ENCODE peak calls at places on chromosomes 3 and 15, in six cellular contexts. One of them, this sample, is unnamed.

GRCh38 chr3:57952208-57952631 is 56.0 kb upstream of the FLNB start:
- DNase-seq in NCI-H1092 treated with DMSO at 0.1 percent for 48 hours: no peak
- DNase-seq in activated gamma-delta T cell treated with Interleukin-2 at 50 U/mL for 16 hours: no peak
- DNase-seq in glutamatergic neuron: peak; percentile 35
- DNase-seq in T-helper 2 cell: no peak
- DNase-seq in cardiac muscle cell: peak; percentile 97
- DNase-seq in this sample: no peak

GRCh38 chr3:3666664-3667063 is 132.6 kb upstream of the LRRN1 start:
- DNase-seq in NCI-H1092 treated with DMSO at 0.1 percent for 48 hours: no peak
- DNase-seq in activated gamma-delta T cell treated with Interleukin-2 at 50 U/mL for 16 hours: no peak
- DNase-seq in glutamatergic neuron: no peak
- DNase-seq in T-helper 2 cell: no peak
- DNase-seq in cardiac muscle cell: no peak
- DNase-seq in this sample: no peak

GRCh38 chr15:31464216-31465082 is 137.8 kb downstream of the KLF13 start:
- DNase-seq in NCI-H1092 treated with DMSO at 0.1 percent for 48 hours: no peak
- DNase-seq in activated gamma-delta T cell treated with Interleukin-2 at 50 U/mL for 16 hours: no peak
- DNase-seq in glutamatergic neuron: no peak
- DNase-seq in T-helper 2 cell: no peak
- DNase-seq in cardiac muscle cell: no peak
- DNase-seq in this sample: no peak

GRCh38 chr15:59993950-59994401 is 10.1 kb upstream of the FOXB1 start:
- DNase-seq in NCI-H1092 treated with DMSO at 0.1 percent for 48 hours: no peak
- DNase-seq in activated gamma-delta T cell treated with Interleukin-2 at 50 U/mL for 16 hours: no peak
- DNase-seq in glutamatergic neuron: peak; percentile 56
- DNase-seq in T-helper 2 cell: no peak
- DNase-seq in cardiac muscle cell: no peak
- DNase-seq in this sample: no peak

GRCh38 chr15:89368566-89369223 is 34.1 kb upstream of the POLG start:
- DNase-seq in NCI-H1092 treated with DMSO at 0.1 percent for 48 hours: peak; percentile 16
- DNase-seq in activated gamma-delta T cell treated with Interleukin-2 at 50 U/mL for 16 hours: no peak
- DNase-seq in glutamatergic neuron: no peak
- DNase-seq in T-helper 2 cell: no peak
- DNase-seq in cardiac muscle cell: no peak
- DNase-seq in this sample: no peak

GRCh38 chr15:98718426-98719168 is 70.3 kb downstream of the IGF1R start:
- DNase-seq in NCI-H1092 treated with DMSO at 0.1 percent for 48 hours: no peak
- DNase-seq in activated gamma-delta T cell treated with Interleukin-2 at 50 U/mL for 16 hours: no peak
- DNase-seq in glutamatergic neuron: no peak
- DNase-seq in T-helper 2 cell: no peak
- DNase-seq in cardiac muscle cell: no peak
- DNase-seq in this sample: no peak

GRCh38 chr3:53180305-53181023 is 19.5 kb downstream of the PRKCD start:
- DNase-seq in NCI-H1092 treated with DMSO at 0.1 percent for 48 hours: no peak
- DNase-seq in activated gamma-delta T cell treated with Interleukin-2 at 50 U/mL for 16 hours: no peak
- DNase-seq in glutamatergic neuron: no peak
- DNase-seq in T-helper 2 cell: no peak
- DNase-seq in cardiac muscle cell: no peak
- DNase-seq in this sample: no peak

GRCh38 chr15:89845305-89845893 is 30.7 kb upstream of the ANPEP start:
- DNase-seq in NCI-H1092 treated with DMSO at 0.1 percent for 48 hours: no peak
- DNase-seq in activated gamma-delta T cell treated with Interleukin-2 at 50 U/mL for 16 hours: no peak
- DNase-seq in glutamatergic neuron: no peak
- DNase-seq in T-helper 2 cell: no peak
- DNase-seq in cardiac muscle cell: peak; percentile 89
- DNase-seq in this sample: no peak

GRCh38 chr15:62927196-62927595 is 115.4 kb upstream of the TPM1 start:
- DNase-seq in NCI-H1092 treated with DMSO at 0.1 percent for 48 hours: no peak
- DNase-seq in activated gamma-delta T cell treated with Interleukin-2 at 50 U/mL for 16 hours: no peak
- DNase-seq in glutamatergic neuron: no peak
- DNase-seq in T-helper 2 cell: no peak
- DNase-seq in cardiac muscle cell: no peak
- DNase-seq in this sample: no peak

GRCh38 chr15:57306305-57306943 is 69.9 kb upstream of the CGNL1 start:
- DNase-seq in NCI-H1092 treated with DMSO at 0.1 percent for 48 hours: peak; percentile 86
- DNase-seq in activated gamma-delta T cell treated with Interleukin-2 at 50 U/mL for 16 hours: peak; percentile 85
- DNase-seq in glutamatergic neuron: peak; percentile 98
- DNase-seq in T-helper 2 cell: peak; percentile 65
- DNase-seq in cardiac muscle cell: peak; percentile 81
- DNase-seq in this sample: peak; percentile 80

GRCh38 chr3:53067571-53067970 is 21.7 kb upstream of the SFMBT1 start:
- DNase-seq in NCI-H1092 treated with DMSO at 0.1 percent for 48 hours: no peak
- DNase-seq in activated gamma-delta T cell treated with Interleukin-2 at 50 U/mL for 16 hours: no peak
- DNase-seq in glutamatergic neuron: no peak
- DNase-seq in T-helper 2 cell: no peak
- DNase-seq in cardiac muscle cell: no peak
- DNase-seq in this sample: no peak

GRCh38 chr15:77511869-77512268 is 91.2 kb downstream of the HMG20A start:
- DNase-seq in NCI-H1092 treated with DMSO at 0.1 percent for 48 hours: no peak
- DNase-seq in activated gamma-delta T cell treated with Interleukin-2 at 50 U/mL for 16 hours: no peak
- DNase-seq in glutamatergic neuron: no peak
- DNase-seq in T-helper 2 cell: no peak
- DNase-seq in cardiac muscle cell: no peak
- DNase-seq in this sample: no peak

GRCh38 chr3:85560088-85560790 is 601.5 kb downstream of the CADM2 start:
- DNase-seq in NCI-H1092 treated with DMSO at 0.1 percent for 48 hours: no peak
- DNase-seq in activated gamma-delta T cell treated with Interleukin-2 at 50 U/mL for 16 hours: no peak
- DNase-seq in glutamatergic neuron: no peak
- DNase-seq in T-helper 2 cell: no peak
- DNase-seq in cardiac muscle cell: peak; percentile 72
- DNase-seq in this sample: no peak

GRCh38 chr15:57903626-57904025 is 161.9 kb downstream of the ALDH1A2 start:
- DNase-seq in NCI-H1092 treated with DMSO at 0.1 percent for 48 hours: no peak
- DNase-seq in activated gamma-delta T cell treated with Interleukin-2 at 50 U/mL for 16 hours: no peak
- DNase-seq in glutamatergic neuron: no peak
- DNase-seq in T-helper 2 cell: no peak
- DNase-seq in cardiac muscle cell: peak; percentile 17
- DNase-seq in this sample: no peak

GRCh38 chr15:68795298-68795848 is 25.3 kb downstream of the ANP32A start:
- DNase-seq in NCI-H1092 treated with DMSO at 0.1 percent for 48 hours: no peak
- DNase-seq in activated gamma-delta T cell treated with Interleukin-2 at 50 U/mL for 16 hours: peak; percentile 55
- DNase-seq in glutamatergic neuron: peak; percentile 81
- DNase-seq in T-helper 2 cell: peak; percentile 65
- DNase-seq in cardiac muscle cell: peak; percentile 80
- DNase-seq in this sample: peak; percentile 33

GRCh38 chr15:52100807-52101206 is 11.8 kb downstream of the BCL2L10 start:
- DNase-seq in NCI-H1092 treated with DMSO at 0.1 percent for 48 hours: no peak
- DNase-seq in activated gamma-delta T cell treated with Interleukin-2 at 50 U/mL for 16 hours: no peak
- DNase-seq in glutamatergic neuron: no peak
- DNase-seq in T-helper 2 cell: no peak
- DNase-seq in cardiac muscle cell: peak; percentile 91
- DNase-seq in this sample: no peak

GRCh38 chr3:35817212-35817611 is 177.9 kb downstream of the ARPP21 start:
- DNase-seq in NCI-H1092 treated with DMSO at 0.1 percent for 48 hours: no peak
- DNase-seq in activated gamma-delta T cell treated with Interleukin-2 at 50 U/mL for 16 hours: no peak
- DNase-seq in glutamatergic neuron: no peak
- DNase-seq in T-helper 2 cell: no peak
- DNase-seq in cardiac muscle cell: no peak
- DNase-seq in this sample: no peak

GRCh38 chr3:113261996-113262665 is 50.8 kb downstream of the BOC start:
- DNase-seq in NCI-H1092 treated with DMSO at 0.1 percent for 48 hours: peak; percentile 31
- DNase-seq in activated gamma-delta T cell treated with Interleukin-2 at 50 U/mL for 16 hours: no peak
- DNase-seq in glutamatergic neuron: no peak
- DNase-seq in T-helper 2 cell: no peak
- DNase-seq in cardiac muscle cell: peak; percentile 72
- DNase-seq in this sample: no peak

GRCh38 chr3:126450744-126451143 is 24.9 kb downstream of the ZXDC start:
- DNase-seq in NCI-H1092 treated with DMSO at 0.1 percent for 48 hours: no peak
- DNase-seq in activated gamma-delta T cell treated with Interleukin-2 at 50 U/mL for 16 hours: no peak
- DNase-seq in glutamatergic neuron: no peak
- DNase-seq in T-helper 2 cell: no peak
- DNase-seq in cardiac muscle cell: no peak
- DNase-seq in this sample: no peak

GRCh38 chr15:38647683-38648082 is 83.1 kb upstream of the RASGRP1 start:
- DNase-seq in NCI-H1092 treated with DMSO at 0.1 percent for 48 hours: no peak
- DNase-seq in activated gamma-delta T cell treated with Interleukin-2 at 50 U/mL for 16 hours: no peak
- DNase-seq in glutamatergic neuron: no peak
- DNase-seq in T-helper 2 cell: no peak
- DNase-seq in cardiac muscle cell: peak; percentile 47
- DNase-seq in this sample: no peak

GRCh38 chr15:41001524-41001923 is 48.3 kb downstream of the CHAC1 start:
- DNase-seq in NCI-H1092 treated with DMSO at 0.1 percent for 48 hours: no peak
- DNase-seq in activated gamma-delta T cell treated with Interleukin-2 at 50 U/mL for 16 hours: no peak
- DNase-seq in glutamatergic neuron: no peak
- DNase-seq in T-helper 2 cell: no peak
- DNase-seq in cardiac muscle cell: no peak
- DNase-seq in this sample: no peak

GRCh38 chr15:90664650-90665287 is 52.4 kb upstream of the BLM start:
- DNase-seq in NCI-H1092 treated with DMSO at 0.1 percent for 48 hours: no peak
- DNase-seq in activated gamma-delta T cell treated with Interleukin-2 at 50 U/mL for 16 hours: no peak
- DNase-seq in glutamatergic neuron: peak; percentile 60
- DNase-seq in T-helper 2 cell: no peak
- DNase-seq in cardiac muscle cell: peak; percentile 61
- DNase-seq in this sample: no peak

GRCh38 chr3:97793415-97794019 is 28.3 kb upstream of the CRYBG3 start:
- DNase-seq in NCI-H1092 treated with DMSO at 0.1 percent for 48 hours: peak; percentile 71
- DNase-seq in activated gamma-delta T cell treated with Interleukin-2 at 50 U/mL for 16 hours: no peak
- DNase-seq in glutamatergic neuron: no peak
- DNase-seq in T-helper 2 cell: peak; percentile 76
- DNase-seq in cardiac muscle cell: peak; percentile 76
- DNase-seq in this sample: no peak

GRCh38 chr15:35784745-35785144 is 238.8 kb upstream of the DPH6 start:
- DNase-seq in NCI-H1092 treated with DMSO at 0.1 percent for 48 hours: peak; percentile 70
- DNase-seq in activated gamma-delta T cell treated with Interleukin-2 at 50 U/mL for 16 hours: no peak
- DNase-seq in glutamatergic neuron: no peak
- DNase-seq in T-helper 2 cell: no peak
- DNase-seq in cardiac muscle cell: peak; percentile 17
- DNase-seq in this sample: no peak

GRCh38 chr15:39641187-39641889 is 60.5 kb downstream of the THBS1 start:
- DNase-seq in NCI-H1092 treated with DMSO at 0.1 percent for 48 hours: peak; percentile 53
- DNase-seq in activated gamma-delta T cell treated with Interleukin-2 at 50 U/mL for 16 hours: no peak
- DNase-seq in glutamatergic neuron: no peak
- DNase-seq in T-helper 2 cell: peak; percentile 87
- DNase-seq in cardiac muscle cell: no peak
- DNase-seq in this sample: peak; percentile 41

GRCh38 chr15:92365079-92365478 is 28.6 kb upstream of the ST8SIA2 start:
- DNase-seq in NCI-H1092 treated with DMSO at 0.1 percent for 48 hours: no peak
- DNase-seq in activated gamma-delta T cell treated with Interleukin-2 at 50 U/mL for 16 hours: no peak
- DNase-seq in glutamatergic neuron: no peak
- DNase-seq in T-helper 2 cell: no peak
- DNase-seq in cardiac muscle cell: peak; percentile 11
- DNase-seq in this sample: no peak